ENCODE peak calls at places on chromosome 1, in eight cellular contexts. R, A, J, V, G, O, W and Y are unnamed samples.
A peak's percentile ranks its signal among the peaks of the same experiment; 100 is the strongest.

GRCh38 chr1:169307176-169307575 is 60.4 kb downstream of the NME7 start:
- DNase-seq in G (no peak), A (no peak), V (no peak), J (no peak), R (no peak), O (no peak), W (no peak), Y (no peak)

GRCh38 chr1:31509124-31510072 is 66.9 kb upstream of the TINAGL1 start:
- DNase-seq in G (no peak), W (no peak), A (no peak), V (no peak), O (no peak), J (no peak), R (no peak), Y (no peak)

GRCh38 chr1:186239211-186239610 is 135.8 kb downstream of the TPR start:
- DNase-seq in R (no peak), J (no peak), O (peak; percentile 29), G (no peak), W (no peak), V (no peak), A (peak; percentile 23), Y (no peak)

GRCh38 chr1:150967936-150968335 is 6.7 kb downstream of the CERS2 start:
- DNase-seq in O (no peak), J (no peak), V (peak; percentile 52), A (no peak), R (no peak), W (no peak), G (no peak), Y (no peak)

GRCh38 chr1:64745986-64746940 is 1.4 kb downstream of the RAVER2 start:
- DNase-seq in O (no peak), R (no peak), W (no peak), J (no peak), A (no peak), V (no peak), G (no peak), Y (peak; percentile 33)

GRCh38 chr1:200905411-200906052 is 10.8 kb downstream of the INAVA start:
- DNase-seq in G (no peak), W (no peak), A (no peak), J (no peak), V (peak; percentile 3), O (no peak), R (no peak), Y (no peak)

GRCh38 chr1:160098852-160099647 is 631 bp upstream of the IGSF8 start:
- DNase-seq in J (peak; percentile 91), V (peak; percentile 100), W (peak; percentile 99), G (peak; percentile 99), R (peak; percentile 93), A (peak; percentile 91), O (peak; percentile 96), Y (peak; percentile 98)

GRCh38 chr1:157798211-157798610 is 21.3 kb upstream of the FCRL2 start:
- DNase-seq in G (no peak), A (no peak), R (no peak), V (no peak), J (no peak), O (no peak), W (no peak), Y (no peak)

GRCh38 chr1:182107218-182107617 is 45.7 kb upstream of the ZNF648 start:
- DNase-seq in A (no peak), J (no peak), G (no peak), W (no peak), V (no peak), R (no peak), O (no peak), Y (no peak)

GRCh38 chr1:76866566-76866965 is 714 bp upstream of the ST6GALNAC5 start:
- DNase-seq in W (no peak), J (no peak), A (no peak), G (no peak), V (no peak), R (no peak), O (no peak), Y (no peak)

GRCh38 chr1:79055856-79056255 is 49.3 kb upstream of the ADGRL4 start:
- DNase-seq in J (no peak), A (no peak), G (no peak), W (no peak), O (no peak), V (no peak), R (no peak), Y (no peak)

GRCh38 chr1:7474786-7475502 is 296.2 kb upstream of the VAMP3 start:
- DNase-seq in G (no peak), A (no peak), J (no peak), W (no peak), R (no peak), O (no peak), V (no peak), Y (no peak)

GRCh38 chr1:26356106-26356505 is 2.2 kb upstream of the CRYBG2 start:
- DNase-seq in J (no peak), W (no peak), O (no peak), A (no peak), R (no peak), G (no peak), V (no peak), Y (no peak)

GRCh38 chr1:95742591-95743089 is 508.6 kb downstream of the RWDD3 start:
- DNase-seq in J (no peak), R (no peak), O (no peak), V (no peak), W (no peak), G (no peak), A (no peak), Y (peak; percentile 49)

GRCh38 chr1:154221815-154222081 is 993 bp downstream of the UBAP2L start:
- DNase-seq in W (no peak), G (no peak), J (peak; percentile 61), A (peak; percentile 83), V (no peak), O (no peak), R (no peak), Y (no peak)

GRCh38 chr1:40140211-40140709 is 20.9 kb upstream of the RLF start:
- DNase-seq in J (no peak), A (no peak), G (no peak), O (no peak), W (peak; percentile 69), R (no peak), V (no peak), Y (no peak)

GRCh38 chr1:17661546-17662157 is 93.5 kb upstream of the ACTL8 start:
- DNase-seq in A (peak; percentile 54), G (peak; percentile 78), W (peak; percentile 81), J (peak; percentile 42), O (no peak), V (peak; percentile 83), R (peak; percentile 83), Y (peak; percentile 41)

GRCh38 chr1:31434101-31434871 is 21.3 kb downstream of the SERINC2 start:
- DNase-seq in J (no peak), A (no peak), O (no peak), V (peak; percentile 76), G (no peak), W (peak; percentile 58), R (no peak), Y (no peak)

GRCh38 chr1:51093566-51093965 is 8.5 kb upstream of the C1orf185 start:
- DNase-seq in V (no peak), R (no peak), A (peak; percentile 58), G (no peak), W (no peak), O (no peak), J (no peak), Y (no peak)

GRCh38 chr1:26114165-26114927 is 2.7 kb downstream of the PDIK1L start:
- DNase-seq in A (no peak), J (no peak), W (no peak), G (no peak), R (no peak), V (no peak), O (no peak), Y (no peak)

GRCh38 chr1:147225193-147225730 is at the start of gene FMO5:
- DNase-seq in G (peak; percentile 75), J (peak; percentile 57), R (no peak), A (peak; percentile 76), W (peak; percentile 91), V (peak; percentile 85), O (peak; percentile 85), Y (peak; percentile 62)

DNA sequence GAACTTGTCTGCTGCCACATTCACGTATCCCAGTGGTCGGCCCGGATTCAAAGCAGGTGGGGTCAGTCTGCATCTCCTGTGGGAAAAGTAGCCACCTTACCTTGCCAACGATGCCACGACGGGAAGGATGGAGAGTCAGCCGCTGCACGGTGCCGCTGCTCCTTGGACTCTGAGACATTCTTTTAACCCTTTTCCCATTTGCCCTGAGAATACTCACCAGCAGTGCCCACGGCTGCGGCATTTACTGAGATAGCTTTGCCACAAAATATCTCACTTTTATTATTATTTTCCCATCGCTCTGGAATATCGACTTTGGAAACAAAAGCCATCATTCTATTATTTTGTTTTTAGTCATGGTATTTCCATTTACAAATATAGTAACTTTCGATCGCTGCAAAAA is 15.3 kb upstream of the TTC34 start:
- DNase-seq in J (no peak), W (no peak), O (no peak), V (peak; percentile 38), A (no peak), R (no peak), G (no peak), Y (no peak)
- H3K9me3 ChIP-seq in J (no peaks in the 10 kb centered on the region), W (no peaks in the 10 kb centered on the region), O (no peaks in the 10 kb centered on the region), V (no peaks in the 10 kb centered on the region), A (no peaks in the 10 kb centered on the region), R (peaks cover 3% of the 10 kb centered on the region), G (peaks cover 10% of the 10 kb centered on the region), Y (peaks cover 12% of the 10 kb centered on the region)

GRCh38 chr1:3069491-3070303 is 694 bp downstream of the PRDM16 start:
- DNase-seq in R (no peak), O (peak; percentile 55), V (peak; percentile 67), W (peak; percentile 76), G (peak; percentile 80), A (peak; percentile 75), J (peak; percentile 17), Y (peak; percentile 69)
- H3K27ac ChIP-seq in R (no peak overlapping the region), O (peak overlapping the region; percentile 100), V (peak overlapping the region; percentile 63), W (peak overlapping the region; percentile 86), G (peak overlapping the region; percentile 98), A (no peak overlapping the region), J (no peak overlapping the region), Y (peak overlapping the region; percentile 87)

GRCh38 chr1:235671992-235672391 is 22.4 kb upstream of the GNG4 start:
- DNase-seq in J (no peak), O (no peak), R (no peak), G (no peak), W (no peak), A (no peak), V (no peak), Y (no peak)
- H3K9me3 ChIP-seq in J (peaks cover 5% of the 10 kb centered on the region), O (no peaks in the 10 kb centered on the region), R (peaks cover 53% of the 10 kb centered on the region), G (no peaks in the 10 kb centered on the region), W (peaks cover 20% of the 10 kb centered on the region), A (no peaks in the 10 kb centered on the region), V (peaks cover 26% of the 10 kb centered on the region), Y (peaks cover 30% of the 10 kb centered on the region)

GRCh38 chr1:6307099-6307498 is 46.2 kb upstream of the GPR153 start:
- DNase-seq in R (no peak), A (no peak), V (no peak), O (no peak), G (no peak), J (no peak), W (no peak), Y (no peak)
- H3K27ac ChIP-seq in R (no peak overlapping the region), A (no peak overlapping the region), V (no peak overlapping the region), O (no peak overlapping the region), G (no peak overlapping the region), J (no peak overlapping the region), W (no peak overlapping the region), Y (no peak overlapping the region)

GRCh38 chr1:219099307-219099706 is 74.4 kb upstream of the LYPLAL1 start:
- DNase-seq in W (no peak), V (no peak), A (no peak), J (no peak), O (no peak), R (no peak), G (no peak), Y (no peak)
- H3K9me3 ChIP-seq in W (no peaks in the 10 kb centered on the region), V (no peaks in the 10 kb centered on the region), A (no peaks in the 10 kb centered on the region), J (no peaks in the 10 kb centered on the region), O (no peaks in the 10 kb centered on the region), R (no peaks in the 10 kb centered on the region), G (no peaks in the 10 kb centered on the region), Y (no peaks in the 10 kb centered on the region)

GRCh38 chr1:12015001-12015491 is 4.3 kb upstream of the MIIP start:
- DNase-seq in A (no peak), J (no peak), R (no peak), G (no peak), W (no peak), O (no peak), V (no peak), Y (no peak)
- H3K27ac ChIP-seq in A (no peak overlapping the region), J (no peak overlapping the region), R (no peak overlapping the region), G (no peak overlapping the region), W (peak overlapping the region; percentile 55), O (no peak overlapping the region), V (peak overlapping the region; percentile 59), Y (no peak overlapping the region)